ENCODE peak calls at places on chromosomes 13 and 19, in six cellular contexts. F is GM10248, B is HEK293T, J is Daoy, M is AG08396, P is renal cortical epithelial cell. G is an unnamed sample.
A peak's percentile ranks its signal among the peaks of the same experiment; 100 is the strongest.

GRCh38 chr19:35843676-35844481 is 8.4 kb downstream of the NPHS1 start:
- DNase-seq in M (no peak), J (peak; percentile 83), P (no peak), F (no peak), B (peak; percentile 62), G (no peak)

GRCh38 chr13:99687728-99688397 is 186.6 kb downstream of the TM9SF2 start:
- DNase-seq in P (peak; percentile 79), B (no peak), J (peak; percentile 61), M (no peak), F (no peak), G (no peak)

GRCh38 chr13:22454586-22454985 is 726.2 kb upstream of the SGCG start:
- DNase-seq in J (peak; percentile 70), M (no peak), P (peak; percentile 2), F (no peak), B (no peak), G (no peak)

GRCh38 chr13:40446365-40446764 is 220.1 kb downstream of the FOXO1 start:
- DNase-seq in M (no peak), B (no peak), J (peak; percentile 76), P (peak; percentile 33), F (no peak), G (no peak)

GRCh38 chr13:51829236-51829899 is 15.6 kb downstream of the TMEM272 start:
- DNase-seq in J (no peak), F (no peak), B (no peak), P (no peak), M (no peak), G (no peak)

GRCh38 chr19:743168-743687 is 7.7 kb upstream of the MISP start:
- DNase-seq in J (peak; percentile 36), P (no peak), M (no peak), F (peak; percentile 59), B (no peak), G (no peak)

GRCh38 chr13:74867460-74867859 is 614.5 kb downstream of the TBC1D4 start:
- DNase-seq in J (no peak), B (no peak), M (no peak), P (peak; percentile 16), F (no peak), G (no peak)

GRCh38 chr13:97194473-97194872 is 27.7 kb upstream of the MBNL2 start:
- DNase-seq in B (no peak), F (no peak), P (peak; percentile 63), M (peak; percentile 20), J (peak; percentile 56), G (no peak)

GRCh38 chr13:110271313-110271712 is 35.6 kb downstream of the COL4A1 start:
- DNase-seq in B (no peak), J (no peak), M (no peak), P (no peak), F (no peak), G (no peak)

GRCh38 chr13:29369060-29369743 is 226.3 kb downstream of the SLC7A1 start:
- DNase-seq in M (peak; percentile 26), F (no peak), J (peak; percentile 15), P (peak; percentile 25), B (peak; percentile 32), G (no peak)

GRCh38 chr19:751501-752341 is 809 bp downstream of the MISP start:
- DNase-seq in J (peak; percentile 91), M (peak; percentile 99), B (no peak), F (no peak), P (peak; percentile 74), G (no peak)

GRCh38 chr19:45863840-45864628 is at the start of gene FOXA3:
- DNase-seq in P (no peak), F (peak; percentile 91), B (peak; percentile 71), M (peak; percentile 75), J (peak; percentile 83), G (no peak)

GRCh38 chr13:25816239-25816638 is 235.6 kb downstream of the SHISA2 start:
- DNase-seq in J (no peak), B (no peak), P (no peak), F (no peak), M (no peak), G (no peak)

GRCh38 chr19:36488118-36488815 is 1.1 kb downstream of the ZNF566 start:
- DNase-seq in J (no peak), M (peak; percentile 32), B (no peak), P (no peak), F (no peak), G (no peak)

GRCh38 chr19:15123900-15124299 is 16.7 kb downstream of the SYDE1 start:
- DNase-seq in J (no peak), P (no peak), F (no peak), B (no peak), M (no peak), G (peak; percentile 81)

GRCh38 chr13:70324519-70324918 is 216.3 kb upstream of the KLHL1 start:
- DNase-seq in P (no peak), B (no peak), J (no peak), M (no peak), F (no peak), G (no peak)

GRCh38 chr19:5927439-5927821 is 13.4 kb downstream of the CAPS start:
- DNase-seq in P (no peak), M (no peak), F (peak; percentile 79), B (no peak), J (no peak), G (no peak)

GRCh38 chr13:99353836-99354235 is 46.6 kb upstream of the GPR183 start:
- DNase-seq in B (no peak), M (no peak), F (no peak), P (no peak), J (peak; percentile 53), G (no peak)

GRCh38 chr13:78655007-78655406 is 3.9 kb downstream of the OBI1 start:
- DNase-seq in J (no peak), P (no peak), M (no peak), B (no peak), F (no peak), G (no peak)

GRCh38 chr13:104657196-104657595 is 1591.0 kb upstream of the SLC10A2 start:
- DNase-seq in F (no peak), M (no peak), J (no peak), P (no peak), B (no peak), G (no peak)

GRCh38 chr13:33958964-33959363 is 141.0 kb downstream of the RFC3 start:
- DNase-seq in F (no peak), P (peak; percentile 60), J (no peak), M (no peak), B (no peak), G (no peak)

GRCh38 chr19:33727331-33728028 is 69.2 kb upstream of the KCTD15 start:
- DNase-seq in M (no peak), F (no peak), P (no peak), B (no peak), J (no peak), G (no peak)

GRCh38 chr13:77599351-77599750 is 63.8 kb downstream of the SCEL start:
- DNase-seq in J (no peak), P (peak; percentile 7), M (no peak), F (no peak), B (no peak), G (no peak)

GRCh38 chr13:51793570-51794273 is 10.2 kb downstream of the DHRS12 start:
- DNase-seq in F (no peak), M (peak; percentile 74), J (peak; percentile 74), B (no peak), P (peak; percentile 81), G (no peak)

GRCh38 chr19:55702131-55702627 is 27.2 kb downstream of the EPN1 start:
- DNase-seq in F (no peak), P (no peak), M (no peak), J (no peak), B (no peak), G (no peak)

GRCh38 chr19:41323430-41324125 is 13.6 kb downstream of the CCDC97 start:
- DNase-seq in F (no peak), P (peak; percentile 71), J (peak; percentile 98), B (no peak), M (peak; percentile 95), G (peak; percentile 94)

GRCh38 chr13:31476753-31477152 is 262.6 kb upstream of the RXFP2 start:
- DNase-seq in M (no peak), P (no peak), B (peak; percentile 13), J (no peak), F (no peak), G (no peak)